ENCODE peak calls at places on chromosomes 13 and 19, in seven cellular contexts. Q, S, A, Y, H, T and K are unnamed samples.

GRCh38 chr13:109331898-109332297 is 454.5 kb downstream of the IRS2 start:
- DNase-seq in Y (no peak), T (no peak), A (peak), Q (no peak), H (no peak), S (no peak), K (no peak)

GRCh38 chr13:106986033-106986484 is 418.1 kb upstream of the ARGLU1 start:
- DNase-seq in T (no peak), A (no peak), Y (no peak), H (no peak), S (no peak), Q (no peak), K (no peak)

GRCh38 chr19:56839665-56840451 is 668 bp downstream of the PEG3 start:
- DNase-seq in Y (no peak), S (peak), Q (no peak), H (no peak), T (no peak), A (peak), K (no peak)

GRCh38 chr19:38492147-38492813 is 58.8 kb downstream of the RYR1 start:
- DNase-seq in Q (no peak), Y (no peak), A (no peak), S (no peak), H (no peak), T (no peak), K (no peak)

GRCh38 chr19:15631817-15632216 is 8.9 kb upstream of the CYP4F3 start:
- DNase-seq in A (peak), S (peak), Q (peak), T (no peak), H (peak), Y (no peak), K (peak)

GRCh38 chr19:16737909-16738308 is 18.3 kb downstream of the NWD1 start:
- DNase-seq in Y (no peak), A (no peak), T (no peak), Q (no peak), S (peak), H (no peak), K (no peak)

GRCh38 chr13:26021516-26021915 is 30.3 kb downstream of the SHISA2 start:
- DNase-seq in H (no peak), Y (no peak), A (no peak), S (no peak), T (no peak), Q (no peak), K (no peak)

GRCh38 chr19:1445932-1446712 is 3.8 kb upstream of the APC2 start:
- DNase-seq in S (no peak), Q (peak), H (no peak), Y (no peak), T (peak), A (peak), K (no peak)

GRCh38 chr13:46134961-46135522 is 30.2 kb upstream of the CPB2 start:
- DNase-seq in H (no peak), T (no peak), S (peak), Q (no peak), A (no peak), Y (no peak), K (no peak)

GRCh38 chr13:44763604-44764311 is 187.6 kb upstream of the TSC22D1 start:
- DNase-seq in T (no peak), S (no peak), Q (no peak), Y (no peak), H (no peak), A (no peak), K (no peak)

GRCh38 chr13:31927219-31927653 is 104.3 kb upstream of the FRY start:
- DNase-seq in H (no peak), A (no peak), S (peak), Y (no peak), Q (no peak), T (no peak), K (no peak)

GRCh38 chr19:47247308-47247990 is 8.9 kb upstream of the CCDC9 start:
- DNase-seq in T (peak), Y (no peak), A (peak), Q (peak), S (peak), H (no peak), K (no peak)

GRCh38 chr19:41499899-41500298 is 56.9 kb downstream of the ERICH4 start:
- DNase-seq in A (no peak), T (no peak), H (no peak), Q (no peak), S (no peak), Y (no peak), K (no peak)

GRCh38 chr13:99275093-99275469 is 16.9 kb upstream of the GPR18 start:
- DNase-seq in T (no peak), H (no peak), A (no peak), S (no peak), Q (no peak), Y (no peak), K (no peak)

GRCh38 chr19:39557791-39558622 is 18.0 kb upstream of the EID2 start:
- DNase-seq in A (no peak), S (peak), Q (no peak), T (no peak), H (peak), Y (no peak), K (no peak)

GRCh38 chr19:38831142-38831605 is 420 bp downstream of the ECH1 start:
- DNase-seq in Q (peak), Y (no peak), H (no peak), T (no peak), S (peak), A (peak), K (no peak)

GRCh38 chr13:57633950-57634828 is 2.6 kb downstream of the PCDH17 start:
- DNase-seq in Y (no peak), S (no peak), H (no peak), Q (no peak), A (peak), T (peak), K (no peak)

GRCh38 chr19:2478324-2478755 is 2.4 kb downstream of the GADD45B start:
- DNase-seq in H (no peak), T (peak), A (peak), Y (no peak), Q (no peak), S (no peak), K (no peak)

GRCh38 chr13:20303636-20304035 is 71.5 kb upstream of the GJB6 start:
- DNase-seq in S (no peak), Y (no peak), Q (no peak), H (no peak), T (no peak), A (no peak), K (no peak)

GRCh38 chr13:49995535-49996165 is 1.2 kb upstream of the TRIM13 start:
- DNase-seq in A (peak), H (peak), Q (no peak), S (no peak), Y (no peak), T (no peak), K (no peak)

GRCh38 chr13:42814868-42815267 is 33.5 kb downstream of the FAM216B start:
- DNase-seq in Q (no peak), H (no peak), A (peak), Y (no peak), T (no peak), S (no peak), K (no peak)

GRCh38 chr13:113977976-113978375 is 4.1 kb upstream of the C13orf46 start:
- DNase-seq in Y (no peak), A (no peak), Q (no peak), S (no peak), H (no peak), T (no peak), K (no peak)

GRCh38 chr19:14503285-14503684 is 7.4 kb upstream of the GIPC1 start:
- DNase-seq in T (no peak), A (no peak), Y (no peak), S (no peak), Q (no peak), H (no peak), K (no peak)

GRCh38 chr13:65555973-65556372 is 1674.2 kb downstream of the PCDH9 start:
- DNase-seq in S (no peak), Q (no peak), A (peak), T (no peak), Y (no peak), H (no peak), K (no peak)

GRCh38 chr19:32779082-32779481 is 59.5 kb downstream of the TDRD12 start:
- DNase-seq in S (no peak), Q (no peak), H (no peak), T (peak), Y (no peak), A (no peak), K (no peak)

GRCh38 chr13:44837250-44837649 is 152.0 kb downstream of the NUFIP1 start:
- DNase-seq in S (no peak), A (no peak), T (no peak), Y (no peak), H (no peak), Q (no peak), K (no peak)

GRCh38 chr13:77383097-77383496 is 56.2 kb upstream of the MYCBP2 start:
- DNase-seq in H (no peak), T (no peak), Q (no peak), S (no peak), A (no peak), Y (no peak), K (no peak)

GRCh38 chr19:46574533-46574932 is 26.6 kb upstream of the CALM3 start:
- DNase-seq in Y (no peak), H (no peak), T (no peak), S (no peak), Q (no peak), A (peak), K (no peak)

GRCh38 chr19:8307400-8307964 is 676 bp downstream of the CD320 start:
- DNase-seq in T (no peak), Q (peak), S (peak), H (no peak), Y (no peak), A (peak), K (no peak)

GRCh38 chr19:8307965-8308866 is at the start of gene CD320:
- DNase-seq in A (peak), S (peak), Y (peak), Q (peak), T (peak), H (peak), K (peak)

GRCh38 chr19:8310342-8311055 is 2.3 kb upstream of the CD320 start:
- DNase-seq in Y (no peak), S (no peak), A (no peak), T (peak), Q (no peak), H (no peak), K (no peak)

GRCh38 chr19:8306235-8307054 is 1.7 kb downstream of the CD320 start:
- DNase-seq in S (no peak), H (no peak), A (no peak), T (peak), Y (no peak), Q (peak), K (no peak)

GRCh38 chr19:8308891-8309291 is 733 bp upstream of the CD320 start:
- DNase-seq in S (no peak), Q (no peak), T (no peak), H (no peak), A (no peak), Y (no peak), K (no peak)
- TF ChIP-seq TAF1 in S (no peak), Q (no peak), T (no peak), H (no peak), A (no peak), Y (no peak), K (no peak)

GRCh38 chr13:23899555-23899954 is 2.3 kb upstream of the C1QTNF9B start:
- DNase-seq in Y (no peak), S (peak), H (no peak), A (peak), T (no peak), Q (peak), K (no peak)
- TF ChIP-seq TAF1 in Y (no peak), S (no peak), H (no peak), A (no peak), T (no peak), Q (no peak), K (no peak)

DNA sequence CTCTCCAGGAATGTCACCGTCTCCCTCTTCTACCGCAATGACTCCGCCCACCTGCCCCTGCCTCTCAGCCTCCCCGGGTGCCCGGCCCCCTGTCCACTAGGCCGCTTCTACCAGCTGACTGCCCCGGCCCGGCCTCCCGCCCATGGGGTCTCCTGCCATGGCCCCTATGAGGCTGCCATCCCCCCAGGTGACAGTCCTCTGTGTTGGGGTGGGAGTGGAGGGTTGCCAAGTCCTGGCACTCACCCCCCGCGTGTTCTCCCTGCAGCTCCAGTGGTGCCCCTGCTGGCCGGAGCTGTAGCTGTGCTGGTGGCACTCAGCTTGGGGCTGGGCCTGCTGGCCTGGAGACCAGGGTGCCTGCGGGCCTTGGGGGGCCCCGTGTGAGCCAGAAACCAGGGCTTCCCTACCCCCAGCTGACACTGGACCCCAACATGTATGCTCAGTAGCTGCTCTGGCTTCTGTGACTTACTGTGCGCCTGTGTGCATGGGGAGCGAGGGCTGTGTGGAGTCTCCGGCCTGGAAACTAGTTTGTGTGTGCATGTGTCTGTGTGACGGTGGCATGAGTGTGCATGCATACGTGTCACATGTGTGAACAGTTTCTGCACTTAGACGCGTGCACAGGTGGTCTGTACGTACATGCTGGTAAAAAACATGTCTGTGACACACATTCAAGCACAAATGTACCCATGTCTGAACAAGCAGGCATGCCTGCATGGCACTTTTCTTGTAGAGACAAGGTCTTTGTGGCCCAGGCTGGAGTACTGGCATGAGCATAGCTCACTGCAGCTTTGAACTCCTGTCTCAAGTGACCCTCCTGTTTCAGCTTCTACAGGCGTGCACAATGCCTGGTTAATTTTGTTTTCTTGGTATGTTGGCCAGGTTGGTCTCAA is 4.8 kb downstream of the ACP4 start:
- DNase-seq in S (no peak), Q (peak), A (peak), H (no peak), Y (no peak), T (peak), K (no peak)
- TF ChIP-seq TAF1 in S (no peak), Q (no peak), A (no peak), H (no peak), Y (no peak), T (no peak), K (no peak)

GRCh38 chr19:13347351-13347750 is 158.9 kb downstream of the CACNA1A start:
- DNase-seq in H (no peak), Y (no peak), S (no peak), T (no peak), A (no peak), Q (no peak), K (no peak)

GRCh38 chr19:13353625-13354024 is 152.7 kb downstream of the CACNA1A start:
- DNase-seq in A (no peak), Y (no peak), Q (no peak), S (no peak), T (no peak), H (no peak), K (no peak)

GRCh38 chr19:13355356-13355755 is 150.9 kb downstream of the CACNA1A start:
- DNase-seq in Q (no peak), Y (no peak), S (no peak), H (no peak), T (no peak), A (no peak), K (no peak)

GRCh38 chr19:13350072-13350471 is 156.2 kb downstream of the CACNA1A start:
- DNase-seq in Q (no peak), A (no peak), T (no peak), H (no peak), Y (no peak), S (no peak), K (no peak)

GRCh38 chr19:13350761-13351160 is 155.5 kb downstream of the CACNA1A start:
- DNase-seq in T (no peak), Q (no peak), A (no peak), Y (no peak), S (no peak), H (no peak), K (no peak)
- TF ChIP-seq TAF1 in T (no peak), Q (no peak), A (no peak), Y (no peak), S (no peak), H (no peak), K (no peak)

GRCh38 chr19:49889038-49889686 is 7.5 kb downstream of the IL4I1 start:
- DNase-seq in S (no peak), Y (no peak), T (no peak), A (no peak), Q (no peak), H (no peak), K (no peak)

GRCh38 chr19:49891393-49891792 is 5.3 kb downstream of the IL4I1 start:
- DNase-seq in T (no peak), H (no peak), Y (no peak), A (no peak), S (no peak), Q (no peak), K (no peak)

GRCh38 chr19:49889687-49890348 is 6.9 kb downstream of the IL4I1 start:
- DNase-seq in T (peak), S (no peak), Y (no peak), Q (peak), A (peak), H (no peak), K (peak)

GRCh38 chr19:49892716-49893115 is 4.0 kb downstream of the IL4I1 start:
- DNase-seq in Q (no peak), S (no peak), A (no peak), Y (no peak), H (no peak), T (no peak), K (no peak)

DNA sequence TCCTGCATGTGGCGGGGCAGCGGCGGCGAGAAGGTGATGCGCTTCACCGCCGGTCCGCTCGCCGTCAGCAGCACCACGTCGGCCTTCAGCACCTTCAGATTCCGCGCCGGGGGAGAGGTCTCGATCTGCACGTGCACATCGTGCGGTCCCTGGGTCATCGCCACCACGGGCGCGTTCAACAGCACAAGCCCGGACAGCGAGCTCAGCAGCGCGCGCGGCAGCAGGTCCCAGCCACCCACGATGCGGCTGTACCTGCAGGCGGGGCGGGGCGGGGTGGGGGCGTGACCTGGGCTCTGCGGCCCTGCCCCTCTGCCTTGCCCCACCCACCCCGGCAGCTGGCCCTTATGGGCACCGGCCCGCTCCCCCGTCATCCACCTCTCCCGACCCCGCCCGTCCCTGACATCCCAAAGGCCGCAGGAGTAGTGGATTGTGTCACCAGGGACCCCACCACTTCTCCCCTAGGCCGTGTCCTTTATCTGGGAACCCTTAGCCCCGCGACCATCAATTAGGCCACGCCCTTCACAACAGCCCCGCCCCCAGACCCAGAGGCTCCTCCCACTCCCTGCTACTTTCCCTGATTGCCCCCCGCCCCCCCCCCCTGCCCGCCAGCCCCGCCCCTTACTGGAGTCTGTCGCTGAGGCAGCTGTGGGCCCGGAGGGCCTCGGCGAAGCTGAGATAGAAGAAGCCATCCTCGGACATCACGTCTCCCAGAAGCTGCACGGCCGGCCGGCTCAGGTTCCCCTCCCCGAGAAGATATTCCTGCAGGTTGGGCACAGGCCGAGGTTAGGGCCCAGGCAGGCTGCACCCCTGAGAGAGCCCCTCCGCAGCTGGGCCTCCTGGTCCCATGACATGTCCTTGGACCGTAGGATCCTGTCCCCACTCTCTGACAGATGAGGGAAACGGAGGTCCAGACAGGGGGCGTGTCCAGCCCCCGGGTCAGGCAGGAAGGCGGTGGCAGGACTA is 6.1 kb downstream of the IL4I1 start:
- DNase-seq in Y (peak), T (peak), Q (peak), H (no peak), S (no peak), A (peak), K (peak)
- TF ChIP-seq TAF1 in Y (no peak), T (no peak), Q (no peak), H (no peak), S (no peak), A (no peak), K (no peak)

GRCh38 chr13:27446986-27447583 is 3.3 kb downstream of the MTIF3 start:
- DNase-seq in Q (no peak), T (no peak), S (no peak), A (no peak), H (no peak), Y (no peak), K (no peak)
- TF ChIP-seq TAF1 in Q (no peak), T (no peak), S (no peak), A (no peak), H (no peak), Y (no peak), K (no peak)

GRCh38 chr13:36665630-36666029 is 8.2 kb upstream of the SERTM1 start:
- DNase-seq in A (no peak), H (no peak), Q (no peak), S (no peak), T (no peak), Y (no peak), K (no peak)
- TF ChIP-seq TAF1 in A (no peak), H (no peak), Q (no peak), S (no peak), T (no peak), Y (no peak), K (no peak)